ENCODE peak calls at places on chromosomes 12 and 14, in eight cellular contexts. E is cardiac muscle cell; K is heart right ventricle; L is CD8-positive, alpha-beta memory T cell; X is psoas muscle; J is SJSA1; D is mammary epithelial cell; O is heart left ventricle. P is an unnamed sample.

GRCh38 chr12:76588881-76589565 is 29.5 kb upstream of the OSBPL8 start:
- DNase-seq in E (no peak), K (no peak), L (no peak), X (no peak), J (no peak), D (peak), O (no peak), P (no peak)

GRCh38 chr14:51604078-51604477 is 47.6 kb upstream of the FRMD6 start:
- DNase-seq in E (no peak), K (no peak), L (no peak), X (no peak), J (peak), D (peak), O (no peak), P (no peak)

GRCh38 chr14:32432813-32433538 is 103.9 kb downstream of the AKAP6 start:
- DNase-seq in E (no peak), K (no peak), L (no peak), X (no peak), J (no peak), D (no peak), O (no peak), P (no peak)

GRCh38 chr12:79522237-79522636 is 168.5 kb downstream of the PAWR start:
- DNase-seq in E (no peak), K (no peak), L (no peak), X (no peak), J (no peak), D (no peak), O (no peak), P (no peak)

GRCh38 chr12:120495189-120495722 is 657 bp upstream of the DYNLL1 start:
- DNase-seq in E (peak), K (no peak), L (no peak), X (no peak), J (no peak), D (peak), O (no peak), P (no peak)

GRCh38 chr14:92610849-92611271 is 97.3 kb downstream of the RIN3 start:
- DNase-seq in E (no peak), K (no peak), L (no peak), X (no peak), J (no peak), D (no peak), O (no peak), P (no peak)

GRCh38 chr14:24136684-24137528 is 912 bp downstream of the PSME1 start:
- DNase-seq in E (no peak), K (no peak), L (no peak), X (no peak), J (no peak), D (no peak), O (no peak), P (no peak)

GRCh38 chr14:52473557-52473956 is 78.7 kb downstream of the TXNDC16 start:
- DNase-seq in E (no peak), K (no peak), L (peak), X (no peak), J (no peak), D (peak), O (no peak), P (no peak)

GRCh38 chr12:76029982-76030377 is 1.6 kb downstream of the PHLDA1 start:
- DNase-seq in E (peak), K (peak), L (no peak), X (peak), J (no peak), D (peak), O (no peak), P (no peak)

GRCh38 chr14:104205781-104206180 is 67.4 kb downstream of the KIF26A start:
- DNase-seq in E (no peak), K (no peak), L (no peak), X (no peak), J (no peak), D (no peak), O (no peak), P (no peak)

GRCh38 chr14:50928002-50928635 is 16.2 kb downstream of the PYGL start:
- DNase-seq in E (no peak), K (no peak), L (no peak), X (no peak), J (no peak), D (peak), O (no peak), P (peak)

GRCh38 chr12:25151476-25151875 is 43.5 kb downstream of the DNAI7 start:
- DNase-seq in E (peak), K (no peak), L (no peak), X (peak), J (peak), D (peak), O (peak), P (peak)

GRCh38 chr12:78641837-78642423 is 222.6 kb upstream of the SYT1 start:
- DNase-seq in E (no peak), K (no peak), L (no peak), X (no peak), J (no peak), D (peak), O (no peak), P (no peak)

GRCh38 chr12:42663621-42664020 is 74.1 kb upstream of the PRICKLE1 start:
- DNase-seq in E (no peak), K (no peak), L (no peak), X (no peak), J (no peak), D (no peak), O (no peak), P (no peak)

GRCh38 chr14:36402867-36403266 is 82.4 kb upstream of the MBIP start:
- DNase-seq in E (no peak), K (no peak), L (no peak), X (no peak), J (no peak), D (no peak), O (no peak), P (no peak)

GRCh38 chr14:104162495-104162894 is 24.1 kb downstream of the KIF26A start:
- DNase-seq in E (no peak), K (no peak), L (no peak), X (no peak), J (no peak), D (no peak), O (no peak), P (no peak)

GRCh38 chr12:1812650-1813302 is 7.6 kb upstream of the LRTM2 start:
- DNase-seq in E (no peak), K (no peak), L (no peak), X (no peak), J (no peak), D (no peak), O (no peak), P (peak)

GRCh38 chr12:122366685-122367475 is 55.6 kb downstream of the CLIP1 start:
- DNase-seq in E (no peak), K (no peak), L (no peak), X (peak), J (peak), D (peak), O (no peak), P (peak)

GRCh38 chr14:96567289-96567899 is 65.2 kb downstream of the PAPOLA start:
- DNase-seq in E (peak), K (no peak), L (no peak), X (no peak), J (no peak), D (no peak), O (no peak), P (no peak)

GRCh38 chr14:103624860-103625259 is 4.2 kb upstream of the KLC1 start:
- DNase-seq in E (no peak), K (peak), L (no peak), X (peak), J (peak), D (peak), O (peak), P (peak)

GRCh38 chr12:112906712-112907414 is at the start of gene OAS1:
- DNase-seq in E (peak), K (no peak), L (peak), X (no peak), J (no peak), D (peak), O (no peak), P (peak)

GRCh38 chr12:132724506-132725220 is 14.0 kb downstream of the PGAM5 start:
- DNase-seq in E (no peak), K (no peak), L (no peak), X (no peak), J (no peak), D (no peak), O (peak), P (no peak)

GRCh38 chr12:47190271-47190750 is 110.6 kb upstream of the AMIGO2 start:
- DNase-seq in E (no peak), K (no peak), L (no peak), X (no peak), J (no peak), D (peak), O (no peak), P (no peak)

GRCh38 chr12:11513288-11513687 is 117.9 kb upstream of the PRB2 start:
- DNase-seq in E (no peak), K (no peak), L (no peak), X (no peak), J (no peak), D (no peak), O (no peak), P (peak)

GRCh38 chr12:131831635-131832041 is 3.4 kb downstream of the MMP17 start:
- DNase-seq in E (no peak), K (no peak), L (no peak), X (peak), J (peak), D (peak), O (peak), P (no peak)

GRCh38 chr12:12467222-12467621 is 95.4 kb downstream of the DUSP16 start:
- DNase-seq in E (no peak), K (no peak), L (peak), X (no peak), J (no peak), D (no peak), O (no peak), P (no peak)

GRCh38 chr12:18224745-18225144 is 36.6 kb upstream of the PIK3C2G start:
- DNase-seq in E (peak), K (no peak), L (no peak), X (no peak), J (no peak), D (peak), O (no peak), P (no peak)

GRCh38 chr12:92242917-92243316 is 97.3 kb upstream of the BTG1 start:
- DNase-seq in E (no peak), K (no peak), L (no peak), X (no peak), J (no peak), D (no peak), O (no peak), P (no peak)

GRCh38 chr14:100359881-100360280 is 36.7 kb downstream of the SLC25A47 start:
- DNase-seq in E (no peak), K (no peak), L (no peak), X (no peak), J (no peak), D (no peak), O (no peak), P (no peak)

GRCh38 chr14:58749066-58749669 is 111.4 kb downstream of the DACT1 start:
- DNase-seq in E (peak), K (no peak), L (no peak), X (no peak), J (peak), D (peak), O (no peak), P (peak)

GRCh38 chr12:101908395-101908794 is 31.0 kb downstream of the DRAM1 start:
- DNase-seq in E (no peak), K (no peak), L (no peak), X (no peak), J (no peak), D (no peak), O (no peak), P (no peak)

GRCh38 chr12:89470741-89471504 is 53.7 kb downstream of the GALNT4 start:
- DNase-seq in E (peak), K (no peak), L (peak), X (no peak), J (no peak), D (peak), O (no peak), P (no peak)

GRCh38 chr14:99261916-99262787 is 9.8 kb downstream of the BCL11B start:
- DNase-seq in E (no peak), K (no peak), L (peak), X (no peak), J (no peak), D (no peak), O (no peak), P (no peak)

GRCh38 chr14:93132472-93133065 is 16.8 kb upstream of the ITPK1 start:
- DNase-seq in E (peak), K (no peak), L (peak), X (no peak), J (no peak), D (no peak), O (no peak), P (peak)

GRCh38 chr12:6745751-6746525 is 7.0 kb downstream of the MLF2 start:
- DNase-seq in E (no peak), K (no peak), L (no peak), X (no peak), J (no peak), D (peak), O (no peak), P (no peak)

GRCh38 chr14:21255385-21256101 is 13.7 kb downstream of the HNRNPC start:
- DNase-seq in E (no peak), K (no peak), L (no peak), X (no peak), J (no peak), D (no peak), O (no peak), P (no peak)

GRCh38 chr14:64407329-64407728 is 19.2 kb downstream of the MTHFD1 start:
- DNase-seq in E (no peak), K (no peak), L (no peak), X (no peak), J (no peak), D (peak), O (no peak), P (no peak)

GRCh38 chr14:89688520-89688919 is 266.0 kb downstream of the EFCAB11 start:
- DNase-seq in E (no peak), K (no peak), L (no peak), X (no peak), J (no peak), D (no peak), O (no peak), P (no peak)
- H3K27ac ChIP-seq in E (no peak), K (no peak), L (no peak), X (no peak), J (no peak), D (no peak), O (no peak), P (no peak)

GRCh38 chr12:617304-617915 is 45.8 kb downstream of the NINJ2 start:
- DNase-seq in E (no peak), K (peak), L (no peak), X (peak), J (no peak), D (no peak), O (peak), P (peak)

GRCh38 chr12:612886-613285 is 50.4 kb downstream of the NINJ2 start:
- DNase-seq in E (no peak), K (peak), L (no peak), X (no peak), J (no peak), D (no peak), O (no peak), P (no peak)

GRCh38 chr12:613996-614726 is 49.1 kb downstream of the NINJ2 start:
- DNase-seq in E (peak), K (peak), L (peak), X (no peak), J (no peak), D (no peak), O (no peak), P (no peak)

GRCh38 chr12:614727-615060 is 48.6 kb downstream of the NINJ2 start:
- DNase-seq in E (no peak), K (no peak), L (no peak), X (no peak), J (no peak), D (no peak), O (no peak), P (no peak)

DNA sequence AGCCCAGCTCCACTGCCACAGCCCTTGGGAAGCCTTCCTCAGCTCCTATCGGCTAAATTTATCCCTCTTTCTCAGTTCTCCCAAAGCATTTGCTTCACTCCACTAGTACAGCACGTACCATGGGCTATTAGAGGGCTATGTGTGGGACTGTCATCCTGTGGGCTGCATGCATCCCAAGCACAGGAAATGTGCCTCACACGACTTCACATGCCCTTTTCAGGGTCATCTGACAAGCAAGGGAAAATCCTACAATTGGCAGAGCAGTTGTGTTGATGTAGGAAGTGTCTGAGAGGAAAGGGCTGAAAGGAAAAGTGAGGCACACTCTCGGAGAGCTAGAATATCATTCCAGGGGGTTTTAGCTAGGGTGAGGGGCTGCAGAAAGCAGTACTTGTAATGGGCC is 47.6 kb downstream of the NINJ2 start:
- DNase-seq in E (no peak), K (no peak), L (no peak), X (no peak), J (no peak), D (no peak), O (no peak), P (peak)
- H3K27ac ChIP-seq in E (no peak), K (peak), L (no peak), X (peak), J (no peak), D (no peak), O (peak), P (no peak)

GRCh38 chr12:116592116-116592637 is 33.0 kb downstream of the MAP1LC3B2 start:
- DNase-seq in E (no peak), K (peak), L (no peak), X (peak), J (no peak), D (no peak), O (no peak), P (no peak)
- H3K27ac ChIP-seq in E (no peak), K (no peak), L (no peak), X (no peak), J (no peak), D (no peak), O (peak), P (no peak)

GRCh38 chr12:116516657-116517056 is 42.5 kb upstream of the MAP1LC3B2 start:
- DNase-seq in E (no peak), K (no peak), L (no peak), X (no peak), J (no peak), D (no peak), O (no peak), P (no peak)
- H3K27ac ChIP-seq in E (no peak), K (no peak), L (no peak), X (no peak), J (no peak), D (no peak), O (no peak), P (no peak)

GRCh38 chr14:73997944-73998451 is 21.1 kb downstream of the ENTPD5 start:
- DNase-seq in E (no peak), K (no peak), L (no peak), X (no peak), J (no peak), D (no peak), O (no peak), P (no peak)
- H3K27ac ChIP-seq in E (no peak), K (no peak), L (no peak), X (no peak), J (no peak), D (no peak), O (no peak), P (no peak)

GRCh38 chr12:127120851-127121250 is 1146.1 kb upstream of the TMEM132C start:
- DNase-seq in E (no peak), K (no peak), L (no peak), X (no peak), J (no peak), D (no peak), O (no peak), P (no peak)
- H3K27ac ChIP-seq in E (no peak), K (no peak), L (no peak), X (no peak), J (no peak), D (no peak), O (no peak), P (no peak)

GRCh38 chr12:125070661-125071390 is 5.6 kb downstream of the AACS start:
- DNase-seq in E (no peak), K (no peak), L (no peak), X (no peak), J (no peak), D (no peak), O (no peak), P (no peak)

GRCh38 chr12:125069616-125070015 is 4.4 kb downstream of the AACS start:
- DNase-seq in E (no peak), K (no peak), L (no peak), X (no peak), J (no peak), D (no peak), O (no peak), P (no peak)

GRCh38 chr12:125070117-125070516 is 4.9 kb downstream of the AACS start:
- DNase-seq in E (peak), K (no peak), L (no peak), X (no peak), J (no peak), D (no peak), O (no peak), P (no peak)

GRCh38 chr12:125071456-125071855 is 6.2 kb downstream of the AACS start:
- DNase-seq in E (no peak), K (no peak), L (no peak), X (no peak), J (no peak), D (no peak), O (no peak), P (no peak)

DNA sequence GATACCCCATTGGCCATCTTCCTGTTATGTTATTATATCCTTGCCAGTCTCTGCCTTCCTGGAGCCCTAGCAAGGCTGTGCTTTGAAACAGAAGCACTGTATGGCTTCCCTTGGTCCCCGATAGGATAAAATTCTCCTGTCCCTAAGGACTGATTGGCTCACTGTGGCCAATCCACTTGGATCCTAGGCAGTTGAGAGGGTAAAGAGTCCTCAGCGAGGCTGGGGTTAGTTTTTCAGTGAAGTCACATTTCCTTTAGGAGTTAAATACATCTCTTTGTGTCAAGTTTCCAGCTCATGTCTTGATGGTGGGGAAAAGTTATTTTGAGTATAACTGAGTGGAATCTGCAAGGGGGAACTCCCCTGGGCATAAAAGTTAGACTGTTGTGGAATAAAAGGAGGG is 7.3 kb downstream of the AACS start:
- DNase-seq in E (no peak), K (no peak), L (no peak), X (no peak), J (no peak), D (no peak), O (no peak), P (no peak)
- H3K27ac ChIP-seq in E (no peak), K (no peak), L (no peak), X (no peak), J (no peak), D (no peak), O (no peak), P (no peak)

GRCh38 chr14:101810897-101811620 is 49.5 kb downstream of the PPP2R5C start:
- DNase-seq in E (no peak), K (no peak), L (no peak), X (no peak), J (no peak), D (peak), O (no peak), P (no peak)
- H3K27ac ChIP-seq in E (no peak), K (peak), L (peak), X (peak), J (peak), D (peak), O (peak), P (peak)

DNA sequence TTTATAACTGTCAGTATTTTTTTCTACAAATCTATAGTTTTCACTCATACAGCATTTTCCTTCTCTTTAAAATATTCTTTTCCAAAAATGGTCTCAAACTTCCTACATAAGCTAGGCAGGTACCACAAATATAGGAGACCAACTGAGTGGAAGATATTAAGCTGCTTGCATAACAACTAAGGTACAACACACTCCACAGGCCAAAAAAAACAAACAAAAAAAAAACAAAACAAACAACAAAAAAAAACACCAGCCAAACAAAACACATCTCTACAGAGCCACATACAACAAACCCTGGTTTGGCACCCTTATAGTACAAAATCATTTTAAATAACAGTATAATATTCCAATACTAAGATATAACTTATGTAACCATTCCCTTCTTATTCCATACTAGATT is 50.1 kb downstream of the SLC2A13 start:
- DNase-seq in E (no peak), K (no peak), L (no peak), X (no peak), J (no peak), D (no peak), O (no peak), P (no peak)
- H3K27ac ChIP-seq in E (no peak), K (peak), L (no peak), X (no peak), J (no peak), D (no peak), O (no peak), P (no peak)

DNA sequence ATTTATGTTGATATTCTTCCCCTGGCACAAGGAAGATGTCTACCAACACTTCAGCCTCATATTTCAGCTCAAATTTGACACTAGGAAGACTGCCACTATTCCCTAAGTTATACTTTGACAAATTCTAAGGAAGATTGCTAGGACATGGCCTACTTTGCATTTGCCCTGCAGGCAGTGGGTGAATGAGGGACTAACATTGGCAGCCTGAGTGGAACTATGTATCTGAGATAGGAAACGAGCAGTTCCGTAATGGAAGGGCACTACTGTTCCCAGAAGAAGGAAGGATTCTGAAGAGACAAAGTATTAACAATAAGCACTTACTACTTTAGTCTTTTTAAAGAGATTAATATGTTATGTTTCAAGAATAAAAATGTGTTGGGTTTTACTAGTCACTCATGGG is 115.1 kb downstream of the SLC16A7 start:
- DNase-seq in E (no peak), K (no peak), L (no peak), X (no peak), J (no peak), D (no peak), O (no peak), P (no peak)
- H3K27ac ChIP-seq in E (no peak), K (no peak), L (no peak), X (no peak), J (no peak), D (no peak), O (peak), P (no peak)

P was measured in adrenal gland.